ENCODE peak calls at places on chromosomes 1 and 21, in four cellular contexts. N is HCT116, P is iPS DF 6.9, B is pancreas. M is an unnamed sample.

GRCh38 chr1:86621286-86621685 is 74.4 kb downstream of the CLCA4 start:
- DNase-seq in N (no peak), P (no peak), B (no peak), M (no peak)

GRCh38 chr1:230185076-230186001 is 118.3 kb downstream of the GALNT2 start:
- DNase-seq in N (no peak), P (no peak), B (no peak), M (no peak)

GRCh38 chr1:147099192-147099591 is 73.1 kb downstream of the PRKAB2 start:
- DNase-seq in N (no peak), P (no peak), B (no peak), M (no peak)

GRCh38 chr1:115783311-115783710 is 14.8 kb upstream of the CASQ2 start:
- DNase-seq in N (no peak), P (no peak), B (no peak), M (no peak)

GRCh38 chr1:198564716-198565115 is 24.2 kb upstream of the ATP6V1G3 start:
- DNase-seq in N (no peak), P (no peak), B (no peak), M (no peak)

GRCh38 chr21:36627242-36627641 is 71.7 kb upstream of the SIM2 start:
- DNase-seq in N (no peak), P (no peak), B (no peak), M (no peak)

GRCh38 chr1:87600848-87601247 is 272.2 kb downstream of the LMO4 start:
- DNase-seq in N (no peak), P (no peak), B (no peak), M (no peak)

GRCh38 chr1:58874757-58875755 is 91.2 kb upstream of the JUN start:
- DNase-seq in N (no peak), P (no peak), B (peak; percentile 67), M (peak; percentile 84)

GRCh38 chr1:9280015-9280860 is 12.5 kb upstream of the SPSB1 start:
- DNase-seq in N (peak; percentile 67), P (no peak), B (no peak), M (peak; percentile 88)
- H3K27ac ChIP-seq in N (no peak overlapping the region), P (no peak overlapping the region), B (no peak overlapping the region), M (no peak overlapping the region)

DNA sequence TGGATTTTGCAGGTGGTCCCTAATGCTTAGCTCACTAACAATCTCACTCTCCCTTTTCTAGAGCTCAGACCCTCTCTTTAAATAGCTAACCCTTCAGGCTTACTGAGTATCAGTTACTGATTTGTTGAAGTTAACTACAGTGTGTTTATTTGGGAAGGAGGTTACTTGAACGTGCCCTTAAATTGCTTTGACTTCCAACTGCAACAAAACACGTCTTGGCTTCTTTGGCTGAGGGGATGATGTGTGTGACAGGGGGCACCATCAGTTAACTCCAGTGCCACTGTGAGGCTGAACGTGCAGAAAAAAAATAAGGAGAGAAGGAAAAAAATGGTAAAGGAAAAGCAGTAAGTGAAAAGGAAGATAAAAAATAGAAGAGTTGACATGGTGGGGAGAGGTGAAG is 75.1 kb upstream of the NRIP1 start:
- DNase-seq in N (no peak), P (no peak), B (no peak), M (no peak)
- H3K27ac ChIP-seq in N (no peak overlapping the region), P (no peak overlapping the region), B (peak overlapping the region; percentile 63), M (no peak overlapping the region)

GRCh38 chr1:203275656-203276272 is 29.6 kb upstream of the BTG2 start:
- DNase-seq in N (no peak), P (no peak), B (no peak), M (no peak)
- H3K27ac ChIP-seq in N (no peak overlapping the region), P (no peak overlapping the region), B (no peak overlapping the region), M (peak overlapping the region; percentile 99)

GRCh38 chr1:226633541-226634155 is 85.1 kb downstream of the STUM start:
- DNase-seq in N (no peak), P (no peak), B (no peak), M (no peak)
- H3K27ac ChIP-seq in N (no peak overlapping the region), P (no peak overlapping the region), B (no peak overlapping the region), M (peak overlapping the region; percentile 31)

GRCh38 chr1:182387566-182387965 is 4.0 kb downstream of the GLUL start:
- DNase-seq in N (no peak), P (no peak), B (no peak), M (no peak)
- H3K27ac ChIP-seq in N (no peak overlapping the region), P (no peak overlapping the region), B (no peak overlapping the region), M (peak overlapping the region; percentile 98)

GRCh38 chr1:66284746-66285145 is 249.2 kb upstream of the SGIP1 start:
- DNase-seq in N (no peak), P (no peak), B (no peak), M (no peak)
- H3K27ac ChIP-seq in N (no peak overlapping the region), P (no peak overlapping the region), B (no peak overlapping the region), M (no peak overlapping the region)

DNA sequence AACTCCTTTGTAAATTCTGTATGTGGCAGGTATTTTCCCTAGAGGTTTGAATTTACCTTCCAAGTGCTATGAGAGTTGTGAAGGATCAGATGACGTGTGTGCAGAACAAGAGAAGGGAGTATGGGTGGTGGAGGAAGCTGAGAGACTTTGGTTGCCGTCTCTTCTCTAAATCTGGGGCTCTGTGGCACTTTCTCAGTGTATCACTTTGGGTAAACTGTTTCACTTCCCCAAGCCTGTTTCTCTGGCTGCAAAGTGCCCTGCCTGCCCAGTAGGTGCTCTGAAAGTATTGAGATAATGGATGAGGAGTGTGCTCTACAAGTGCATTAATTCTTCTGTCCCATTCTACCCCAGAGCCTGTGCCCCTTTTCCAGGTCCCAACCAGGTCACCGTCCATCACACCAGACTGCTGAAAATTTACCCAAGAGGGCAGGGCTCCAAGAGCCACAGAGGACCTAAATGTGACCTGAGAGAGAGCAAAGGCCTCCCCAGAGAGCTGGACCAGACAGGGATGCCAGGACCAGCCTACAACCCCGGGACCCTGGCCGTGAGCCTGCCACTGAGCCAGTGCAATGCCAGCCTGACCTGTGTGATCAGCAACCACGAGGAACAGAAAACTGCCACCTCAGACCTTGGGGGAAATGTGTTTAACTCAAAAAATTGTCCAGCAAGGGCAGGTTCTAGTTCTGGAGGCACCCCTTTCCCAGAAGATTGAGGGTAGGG is 131.6 kb upstream of the ETV3 start:
- DNase-seq in N (no peak), P (no peak), B (no peak), M (no peak)
- H3K27ac ChIP-seq in N (no peak overlapping the region), P (no peak overlapping the region), B (no peak overlapping the region), M (no peak overlapping the region)

GRCh38 chr1:110672753-110673108 is 2.0 kb downstream of the KCNA3 start:
- DNase-seq in N (no peak), P (no peak), B (no peak), M (no peak)
- H3K27ac ChIP-seq in N (no peak overlapping the region), P (no peak overlapping the region), B (no peak overlapping the region), M (no peak overlapping the region)

DNA sequence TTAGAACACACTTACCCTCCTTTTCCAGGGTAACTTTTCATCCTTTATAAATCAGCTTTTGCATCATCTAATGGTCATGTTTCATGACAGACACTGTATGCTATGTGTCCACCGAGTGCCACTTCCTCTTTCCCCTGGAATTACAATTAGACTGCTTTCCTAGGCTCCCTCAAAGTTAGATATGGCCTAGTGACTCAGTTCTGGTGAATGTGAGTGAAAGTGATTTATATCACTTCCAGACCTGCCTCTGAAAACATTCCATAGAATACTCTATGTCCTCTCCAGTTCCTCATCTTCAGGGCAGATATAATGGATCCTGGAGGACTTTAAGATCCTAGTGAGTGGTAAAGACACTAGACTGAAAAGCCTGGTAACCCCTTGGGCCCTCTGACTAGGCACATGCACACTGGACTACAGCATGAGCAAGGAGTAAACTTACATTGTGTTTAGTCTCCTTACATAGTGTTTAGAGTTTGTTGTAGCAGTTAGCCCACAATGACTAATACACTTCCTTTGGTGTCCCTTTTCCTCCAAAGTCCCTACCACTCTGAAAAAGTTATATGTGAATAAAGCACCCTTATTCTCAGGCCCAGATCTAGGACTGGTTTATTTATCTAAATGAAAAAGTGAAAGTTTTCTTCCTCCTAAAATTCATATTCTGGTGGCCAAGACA is 59.3 kb downstream of the GPR88 start:
- DNase-seq in N (no peak), P (no peak), B (no peak), M (no peak)
- H3K27ac ChIP-seq in N (no peak overlapping the region), P (no peak overlapping the region), B (no peak overlapping the region), M (peak overlapping the region; percentile 66)